ENCODE peak calls at places on chromosomes 1 and 21, in ten cellular contexts. One of them, this sample, is unnamed.

GRCh38 chr21:32359719-32360260 is 33.0 kb downstream of the URB1 start:
- DNase-seq in NCI-H446: no peak
- DNase-seq in stimulated activated naive B cell treated with anti-CD40 and anti-IgM and Interleukin-4, amounts not matched to agents 10 μg/mL and 1 μg/mL and 100 μg/mL, for 72 hours: no peak
- DNase-seq in effector CD8-positive, alpha-beta T cell: no peak
- DNase-seq in MG63: no peak
- DNase-seq in NCI-H1417: peak
- DNase-seq in small intestine: peak
- DNase-seq in mammary epithelial cell: peak
- DNase-seq in GM13976: no peak
- DNase-seq in lung: no peak
- DNase-seq in this sample: no peak

GRCh38 chr1:236066828-236067386 is 2.0 kb upstream of the NID1 start:
- DNase-seq in NCI-H446: no peak
- DNase-seq in stimulated activated naive B cell treated with anti-CD40 and anti-IgM and Interleukin-4, amounts not matched to agents 10 μg/mL and 1 μg/mL and 100 μg/mL, for 72 hours: peak
- DNase-seq in effector CD8-positive, alpha-beta T cell: no peak
- DNase-seq in MG63: no peak
- DNase-seq in NCI-H1417: no peak
- DNase-seq in small intestine: no peak
- DNase-seq in mammary epithelial cell: no peak
- DNase-seq in GM13976: peak
- DNase-seq in lung: peak
- DNase-seq in this sample: peak

GRCh38 chr21:23111070-23111605 is 2112.9 kb downstream of the NCAM2 start:
- DNase-seq in NCI-H446: no peak
- DNase-seq in stimulated activated naive B cell treated with anti-CD40 and anti-IgM and Interleukin-4, amounts not matched to agents 10 μg/mL and 1 μg/mL and 100 μg/mL, for 72 hours: no peak
- DNase-seq in effector CD8-positive, alpha-beta T cell: no peak
- DNase-seq in MG63: no peak
- DNase-seq in NCI-H1417: peak
- DNase-seq in small intestine: no peak
- DNase-seq in mammary epithelial cell: no peak
- DNase-seq in GM13976: no peak
- DNase-seq in lung: no peak
- DNase-seq in this sample: no peak

GRCh38 chr1:176201568-176201967 is 5.5 kb downstream of the COP1 start:
- DNase-seq in NCI-H446: no peak
- DNase-seq in stimulated activated naive B cell treated with anti-CD40 and anti-IgM and Interleukin-4, amounts not matched to agents 10 μg/mL and 1 μg/mL and 100 μg/mL, for 72 hours: no peak
- DNase-seq in effector CD8-positive, alpha-beta T cell: no peak
- DNase-seq in MG63: no peak
- DNase-seq in NCI-H1417: no peak
- DNase-seq in small intestine: no peak
- DNase-seq in mammary epithelial cell: no peak
- DNase-seq in GM13976: no peak
- DNase-seq in lung: no peak
- DNase-seq in this sample: no peak

GRCh38 chr1:222464841-222465210 is 83.1 kb downstream of the HHIPL2 start:
- DNase-seq in NCI-H446: peak
- DNase-seq in stimulated activated naive B cell treated with anti-CD40 and anti-IgM and Interleukin-4, amounts not matched to agents 10 μg/mL and 1 μg/mL and 100 μg/mL, for 72 hours: peak
- DNase-seq in effector CD8-positive, alpha-beta T cell: peak
- DNase-seq in MG63: peak
- DNase-seq in NCI-H1417: peak
- DNase-seq in small intestine: peak
- DNase-seq in mammary epithelial cell: no peak
- DNase-seq in GM13976: peak
- DNase-seq in lung: peak
- DNase-seq in this sample: peak

GRCh38 chr1:47182681-47183235 is 7.1 kb downstream of the PDZK1IP1 start:
- DNase-seq in NCI-H446: no peak
- DNase-seq in stimulated activated naive B cell treated with anti-CD40 and anti-IgM and Interleukin-4, amounts not matched to agents 10 μg/mL and 1 μg/mL and 100 μg/mL, for 72 hours: no peak
- DNase-seq in effector CD8-positive, alpha-beta T cell: no peak
- DNase-seq in MG63: no peak
- DNase-seq in NCI-H1417: no peak
- DNase-seq in small intestine: no peak
- DNase-seq in mammary epithelial cell: no peak
- DNase-seq in GM13976: no peak
- DNase-seq in lung: no peak
- DNase-seq in this sample: no peak

GRCh38 chr1:7267493-7267892 is 482.2 kb downstream of the CAMTA1 start:
- DNase-seq in NCI-H446: no peak
- DNase-seq in stimulated activated naive B cell treated with anti-CD40 and anti-IgM and Interleukin-4, amounts not matched to agents 10 μg/mL and 1 μg/mL and 100 μg/mL, for 72 hours: no peak
- DNase-seq in effector CD8-positive, alpha-beta T cell: no peak
- DNase-seq in MG63: no peak
- DNase-seq in NCI-H1417: no peak
- DNase-seq in small intestine: no peak
- DNase-seq in mammary epithelial cell: peak
- DNase-seq in GM13976: no peak
- DNase-seq in lung: peak
- DNase-seq in this sample: no peak

GRCh38 chr1:112605633-112606327 is 13.2 kb downstream of the ST7L start:
- DNase-seq in NCI-H446: no peak
- DNase-seq in stimulated activated naive B cell treated with anti-CD40 and anti-IgM and Interleukin-4, amounts not matched to agents 10 μg/mL and 1 μg/mL and 100 μg/mL, for 72 hours: no peak
- DNase-seq in effector CD8-positive, alpha-beta T cell: no peak
- DNase-seq in MG63: no peak
- DNase-seq in NCI-H1417: no peak
- DNase-seq in small intestine: no peak
- DNase-seq in mammary epithelial cell: peak
- DNase-seq in GM13976: no peak
- DNase-seq in lung: no peak
- DNase-seq in this sample: no peak

GRCh38 chr1:174291059-174291458 is 131.7 kb downstream of the RABGAP1L start:
- DNase-seq in NCI-H446: no peak
- DNase-seq in stimulated activated naive B cell treated with anti-CD40 and anti-IgM and Interleukin-4, amounts not matched to agents 10 μg/mL and 1 μg/mL and 100 μg/mL, for 72 hours: no peak
- DNase-seq in effector CD8-positive, alpha-beta T cell: no peak
- DNase-seq in MG63: no peak
- DNase-seq in NCI-H1417: no peak
- DNase-seq in small intestine: no peak
- DNase-seq in mammary epithelial cell: no peak
- DNase-seq in GM13976: no peak
- DNase-seq in lung: no peak
- DNase-seq in this sample: no peak

GRCh38 chr1:245666412-245666811 is 511.6 kb downstream of the KIF26B start:
- DNase-seq in NCI-H446: no peak
- DNase-seq in stimulated activated naive B cell treated with anti-CD40 and anti-IgM and Interleukin-4, amounts not matched to agents 10 μg/mL and 1 μg/mL and 100 μg/mL, for 72 hours: no peak
- DNase-seq in effector CD8-positive, alpha-beta T cell: no peak
- DNase-seq in MG63: no peak
- DNase-seq in NCI-H1417: no peak
- DNase-seq in small intestine: no peak
- DNase-seq in mammary epithelial cell: no peak
- DNase-seq in GM13976: no peak
- DNase-seq in lung: no peak
- DNase-seq in this sample: no peak

GRCh38 chr21:34886554-34887385 is 162.3 kb downstream of the RUNX1 start:
- DNase-seq in NCI-H446: no peak
- DNase-seq in stimulated activated naive B cell treated with anti-CD40 and anti-IgM and Interleukin-4, amounts not matched to agents 10 μg/mL and 1 μg/mL and 100 μg/mL, for 72 hours: no peak
- DNase-seq in effector CD8-positive, alpha-beta T cell: no peak
- DNase-seq in MG63: peak
- DNase-seq in NCI-H1417: peak
- DNase-seq in small intestine: peak
- DNase-seq in mammary epithelial cell: no peak
- DNase-seq in GM13976: peak
- DNase-seq in lung: no peak
- DNase-seq in this sample: peak

GRCh38 chr1:61606448-61607312 is 118.3 kb downstream of the TM2D1 start:
- DNase-seq in NCI-H446: no peak
- DNase-seq in stimulated activated naive B cell treated with anti-CD40 and anti-IgM and Interleukin-4, amounts not matched to agents 10 μg/mL and 1 μg/mL and 100 μg/mL, for 72 hours: no peak
- DNase-seq in effector CD8-positive, alpha-beta T cell: no peak
- DNase-seq in MG63: peak
- DNase-seq in NCI-H1417: no peak
- DNase-seq in small intestine: no peak
- DNase-seq in mammary epithelial cell: peak
- DNase-seq in GM13976: no peak
- DNase-seq in lung: peak
- DNase-seq in this sample: no peak

GRCh38 chr1:3674100-3675094 is 22.1 kb downstream of the TP73 start:
- DNase-seq in NCI-H446: no peak
- DNase-seq in stimulated activated naive B cell treated with anti-CD40 and anti-IgM and Interleukin-4, amounts not matched to agents 10 μg/mL and 1 μg/mL and 100 μg/mL, for 72 hours: peak
- DNase-seq in effector CD8-positive, alpha-beta T cell: no peak
- DNase-seq in MG63: no peak
- DNase-seq in NCI-H1417: peak
- DNase-seq in small intestine: peak
- DNase-seq in mammary epithelial cell: no peak
- DNase-seq in GM13976: no peak
- DNase-seq in lung: no peak
- DNase-seq in this sample: no peak

GRCh38 chr1:246602194-246602593 is 35.9 kb downstream of the CNST start:
- DNase-seq in NCI-H446: no peak
- DNase-seq in stimulated activated naive B cell treated with anti-CD40 and anti-IgM and Interleukin-4, amounts not matched to agents 10 μg/mL and 1 μg/mL and 100 μg/mL, for 72 hours: no peak
- DNase-seq in effector CD8-positive, alpha-beta T cell: no peak
- DNase-seq in MG63: no peak
- DNase-seq in NCI-H1417: no peak
- DNase-seq in small intestine: no peak
- DNase-seq in mammary epithelial cell: no peak
- DNase-seq in GM13976: no peak
- DNase-seq in lung: no peak
- DNase-seq in this sample: no peak

GRCh38 chr1:77514871-77515776 is 167.3 kb downstream of the ZZZ3 start:
- DNase-seq in NCI-H446: no peak
- DNase-seq in stimulated activated naive B cell treated with anti-CD40 and anti-IgM and Interleukin-4, amounts not matched to agents 10 μg/mL and 1 μg/mL and 100 μg/mL, for 72 hours: no peak
- DNase-seq in effector CD8-positive, alpha-beta T cell: no peak
- DNase-seq in MG63: peak
- DNase-seq in NCI-H1417: no peak
- DNase-seq in small intestine: no peak
- DNase-seq in mammary epithelial cell: no peak
- DNase-seq in GM13976: no peak
- DNase-seq in lung: no peak
- DNase-seq in this sample: no peak

GRCh38 chr1:246632584-246633168 is 66.4 kb downstream of the CNST start:
- DNase-seq in NCI-H446: no peak
- DNase-seq in stimulated activated naive B cell treated with anti-CD40 and anti-IgM and Interleukin-4, amounts not matched to agents 10 μg/mL and 1 μg/mL and 100 μg/mL, for 72 hours: no peak
- DNase-seq in effector CD8-positive, alpha-beta T cell: no peak
- DNase-seq in MG63: no peak
- DNase-seq in NCI-H1417: no peak
- DNase-seq in small intestine: no peak
- DNase-seq in mammary epithelial cell: peak
- DNase-seq in GM13976: no peak
- DNase-seq in lung: no peak
- DNase-seq in this sample: no peak

GRCh38 chr1:159920651-159921050 is 4.7 kb downstream of the TAGLN2 start:
- DNase-seq in NCI-H446: no peak
- DNase-seq in stimulated activated naive B cell treated with anti-CD40 and anti-IgM and Interleukin-4, amounts not matched to agents 10 μg/mL and 1 μg/mL and 100 μg/mL, for 72 hours: no peak
- DNase-seq in effector CD8-positive, alpha-beta T cell: no peak
- DNase-seq in MG63: no peak
- DNase-seq in NCI-H1417: no peak
- DNase-seq in small intestine: no peak
- DNase-seq in mammary epithelial cell: no peak
- DNase-seq in GM13976: no peak
- DNase-seq in lung: no peak
- DNase-seq in this sample: no peak

GRCh38 chr1:53946252-53947171 is at the start of gene LRRC42:
- DNase-seq in NCI-H446: peak
- DNase-seq in stimulated activated naive B cell treated with anti-CD40 and anti-IgM and Interleukin-4, amounts not matched to agents 10 μg/mL and 1 μg/mL and 100 μg/mL, for 72 hours: no peak
- DNase-seq in effector CD8-positive, alpha-beta T cell: no peak
- DNase-seq in MG63: no peak
- DNase-seq in NCI-H1417: no peak
- DNase-seq in small intestine: peak
- DNase-seq in mammary epithelial cell: no peak
- DNase-seq in GM13976: peak
- DNase-seq in lung: no peak
- DNase-seq in this sample: peak

GRCh38 chr21:45093064-45093532 is 18.7 kb downstream of the ADARB1 start:
- DNase-seq in NCI-H446: no peak
- DNase-seq in stimulated activated naive B cell treated with anti-CD40 and anti-IgM and Interleukin-4, amounts not matched to agents 10 μg/mL and 1 μg/mL and 100 μg/mL, for 72 hours: no peak
- DNase-seq in effector CD8-positive, alpha-beta T cell: no peak
- DNase-seq in MG63: no peak
- DNase-seq in NCI-H1417: no peak
- DNase-seq in small intestine: peak
- DNase-seq in mammary epithelial cell: no peak
- DNase-seq in GM13976: no peak
- DNase-seq in lung: no peak
- DNase-seq in this sample: no peak

GRCh38 chr1:11184973-11185372 is 4.2 kb upstream of the ANGPTL7 start:
- DNase-seq in NCI-H446: no peak
- DNase-seq in stimulated activated naive B cell treated with anti-CD40 and anti-IgM and Interleukin-4, amounts not matched to agents 10 μg/mL and 1 μg/mL and 100 μg/mL, for 72 hours: no peak
- DNase-seq in effector CD8-positive, alpha-beta T cell: no peak
- DNase-seq in MG63: no peak
- DNase-seq in NCI-H1417: no peak
- DNase-seq in small intestine: no peak
- DNase-seq in mammary epithelial cell: no peak
- DNase-seq in GM13976: no peak
- DNase-seq in lung: no peak
- DNase-seq in this sample: no peak

This sample was measured in GM20000.